ENCODE peak calls at places on chromosomes 12 and 14, in seven cellular contexts. H, V, D, J, S, Z and C are unnamed samples.
A peak's percentile ranks its signal among the peaks of the same experiment; 100 is the strongest.

GRCh38 chr12:56084958-56085543 is 5.1 kb downstream of the ERBB3 start:
- DNase-seq in V (no peak), D (peak; percentile 60), J (peak; percentile 68), H (no peak), S (peak; percentile 18), Z (no peak), C (no peak)

GRCh38 chr14:72383869-72384268 is 451.6 kb downstream of the RGS6 start:
- DNase-seq in Z (no peak), D (no peak), V (no peak), J (no peak), S (no peak), H (no peak), C (no peak)

GRCh38 chr12:89672589-89672979 is 36.1 kb downstream of the ATP2B1 start:
- DNase-seq in Z (no peak), J (no peak), H (no peak), S (no peak), V (no peak), D (no peak), C (no peak)

GRCh38 chr12:132713123-132713522 is 2.5 kb downstream of the PGAM5 start:
- DNase-seq in Z (no peak), D (no peak), V (no peak), S (peak; percentile 90), H (no peak), J (no peak), C (no peak)

GRCh38 chr12:2409656-2410265 is 357.0 kb downstream of the CACNA1C start:
- DNase-seq in S (no peak), J (no peak), H (no peak), Z (no peak), V (no peak), D (no peak), C (no peak)

GRCh38 chr14:103847954-103848719 is 762 bp upstream of the PPP1R13B start:
- DNase-seq in V (no peak), Z (no peak), S (no peak), D (peak; percentile 60), J (no peak), H (peak; percentile 38), C (no peak)

GRCh38 chr12:93174048-93174447 is 203.7 kb upstream of the NUDT4 start:
- DNase-seq in H (peak; percentile 98), V (peak; percentile 41), J (no peak), S (no peak), Z (peak; percentile 73), D (no peak), C (peak; percentile 9)

GRCh38 chr14:49633650-49634546 is 1.1 kb downstream of the DNAAF2 start:
- DNase-seq in V (peak; percentile 89), S (peak; percentile 82), J (peak; percentile 83), H (peak; percentile 97), Z (peak; percentile 98), D (peak; percentile 96), C (peak; percentile 89)

GRCh38 chr12:46406352-46407027 is 33.9 kb upstream of the SLC38A2 start:
- DNase-seq in J (no peak), S (no peak), V (no peak), Z (no peak), H (peak; percentile 72), D (no peak), C (no peak)

GRCh38 chr12:87782838-87783237 is 246.4 kb downstream of the C12orf50 start:
- DNase-seq in D (no peak), Z (no peak), H (no peak), V (no peak), J (no peak), S (no peak), C (no peak)

GRCh38 chr12:27696864-27697564 is 767 bp downstream of the REP15 start:
- DNase-seq in V (no peak), J (no peak), D (no peak), S (no peak), Z (no peak), H (no peak), C (no peak)